ENCODE peak calls at places on chromosomes 6 and 20, in eight cellular contexts. C, G, M, X, R, N, H and Y are unnamed samples.

GRCh38 chr6:105795913-105796517 is 290.1 kb upstream of the PRDM1 start:
- DNase-seq in C (no peak), G (no peak), M (no peak), X (no peak), R (no peak), N (no peak), H (no peak), Y (no peak)

GRCh38 chr6:168794515-168794914 is 353.5 kb downstream of the SMOC2 start:
- DNase-seq in C (no peak), G (no peak), M (no peak), X (no peak), R (no peak), N (no peak), H (no peak), Y (no peak)

GRCh38 chr20:19789009-19789408 is 31.0 kb downstream of the RIN2 start:
- DNase-seq in C (no peak), G (no peak), M (no peak), X (no peak), R (no peak), N (no peak), H (no peak), Y (no peak)

GRCh38 chr6:2959909-2960719 is 11.3 kb downstream of the SERPINB6 start:
- DNase-seq in C (no peak), G (peak), M (no peak), X (peak), R (no peak), N (no peak), H (no peak), Y (no peak)

GRCh38 chr6:159299566-159299965 is 130.4 kb downstream of the FNDC1 start:
- DNase-seq in C (no peak), G (no peak), M (no peak), X (no peak), R (no peak), N (no peak), H (no peak), Y (no peak)

GRCh38 chr6:44569131-44569530 is 181.6 kb downstream of the CDC5L start:
- DNase-seq in C (no peak), G (no peak), M (no peak), X (no peak), R (no peak), N (no peak), H (no peak), Y (no peak)

GRCh38 chr6:139376054-139376355 is 1.6 kb upstream of the CITED2 start:
- DNase-seq in C (no peak), G (no peak), M (peak), X (peak), R (peak), N (peak), H (no peak), Y (no peak)

GRCh38 chr20:48049631-48050030 is 264.4 kb upstream of the SULF2 start:
- DNase-seq in C (no peak), G (no peak), M (no peak), X (no peak), R (no peak), N (no peak), H (no peak), Y (no peak)

GRCh38 chr20:50824137-50824536 is 29.3 kb downstream of the BCAS4 start:
- DNase-seq in C (no peak), G (peak), M (no peak), X (peak), R (no peak), N (no peak), H (no peak), Y (no peak)

GRCh38 chr6:71288228-71289038 is at the start of gene OGFRL1:
- DNase-seq in C (peak), G (peak), M (peak), X (peak), R (peak), N (peak), H (peak), Y (peak)

GRCh38 chr20:9015984-9016324 is 52.9 kb upstream of the PLCB4 start:
- DNase-seq in C (no peak), G (no peak), M (no peak), X (peak), R (no peak), N (no peak), H (no peak), Y (no peak)

GRCh38 chr6:105196076-105196475 is 16.3 kb upstream of the POPDC3 start:
- DNase-seq in C (no peak), G (no peak), M (no peak), X (no peak), R (no peak), N (no peak), H (no peak), Y (no peak)

GRCh38 chr6:87078983-87079616 is 15.8 kb downstream of the CGA start:
- DNase-seq in C (no peak), G (peak), M (peak), X (peak), R (peak), N (peak), H (peak), Y (peak)

GRCh38 chr6:31945507-31946369 is at the start of gene CFB:
- DNase-seq in C (no peak), G (peak), M (no peak), X (peak), R (peak), N (no peak), H (no peak), Y (no peak)

GRCh38 chr6:106591111-106591825 is 38.0 kb downstream of the RTN4IP1 start:
- DNase-seq in C (no peak), G (peak), M (no peak), X (peak), R (no peak), N (no peak), H (no peak), Y (no peak)

GRCh38 chr6:166738778-166739654 is 112.0 kb upstream of the RPS6KA2 start:
- DNase-seq in C (no peak), G (no peak), M (no peak), X (no peak), R (no peak), N (no peak), H (no peak), Y (no peak)

GRCh38 chr6:116118608-116119007 is 7.3 kb downstream of the COL10A1 start:
- DNase-seq in C (no peak), G (no peak), M (no peak), X (peak), R (no peak), N (no peak), H (no peak), Y (no peak)

GRCh38 chr6:106748547-106749207 is 119.3 kb downstream of the QRSL1 start:
- DNase-seq in C (no peak), G (no peak), M (no peak), X (no peak), R (no peak), N (no peak), H (no peak), Y (no peak)

GRCh38 chr6:10141756-10142443 is 273.0 kb downstream of the TFAP2A start:
- DNase-seq in C (no peak), G (no peak), M (no peak), X (no peak), R (no peak), N (no peak), H (no peak), Y (no peak)

GRCh38 chr6:68226460-68226859 is 408.6 kb upstream of the ADGRB3 start:
- DNase-seq in C (no peak), G (peak), M (peak), X (no peak), R (no peak), N (no peak), H (peak), Y (peak)

GRCh38 chr20:58458342-58459057 is 56.7 kb downstream of the APCDD1L start:
- DNase-seq in C (no peak), G (no peak), M (no peak), X (no peak), R (no peak), N (no peak), H (no peak), Y (no peak)

GRCh38 chr6:36362551-36363389 is 24.7 kb downstream of the ETV7 start:
- DNase-seq in C (no peak), G (no peak), M (peak), X (no peak), R (no peak), N (no peak), H (no peak), Y (no peak)

GRCh38 chr20:56722042-56722441 is 92.9 kb downstream of the TFAP2C start:
- DNase-seq in C (no peak), G (no peak), M (peak), X (peak), R (peak), N (no peak), H (no peak), Y (no peak)

GRCh38 chr6:1367771-1368170 is 21.6 kb upstream of the FOXF2 start:
- DNase-seq in C (no peak), G (no peak), M (no peak), X (no peak), R (no peak), N (no peak), H (no peak), Y (no peak)

GRCh38 chr6:157535354-157536217 is 154.6 kb downstream of the ZDHHC14 start:
- DNase-seq in C (no peak), G (peak), M (peak), X (peak), R (no peak), N (no peak), H (no peak), Y (no peak)